ENCODE peak calls at places on chromosomes 6 and 20, in six cellular contexts. U, R, W, X, Q and N are unnamed samples.

GRCh38 chr20:12927489-12927888 is 81.3 kb upstream of the SPTLC3 start:
- DNase-seq in U (no peak), R (no peak), W (no peak), X (no peak), Q (peak), N (no peak)

GRCh38 chr6:45714795-45715507 is 300.7 kb downstream of the CLIC5 start:
- DNase-seq in U (peak), R (peak), W (peak), X (peak), Q (peak), N (peak)

GRCh38 chr20:36777152-36777551 is 3.6 kb upstream of the DSN1 start:
- DNase-seq in U (no peak), R (no peak), W (no peak), X (no peak), Q (no peak), N (no peak)

GRCh38 chr6:124958759-124959354 is 3.4 kb upstream of the RNF217 start:
- DNase-seq in U (no peak), R (no peak), W (no peak), X (no peak), Q (peak), N (no peak)

GRCh38 chr20:8127553-8128255 is 4.4 kb upstream of the PLCB1 start:
- DNase-seq in U (no peak), R (no peak), W (no peak), X (no peak), Q (peak), N (no peak)

GRCh38 chr6:154232013-154232920 is 124.3 kb downstream of the IPCEF1 start:
- DNase-seq in U (no peak), R (no peak), W (no peak), X (peak), Q (peak), N (no peak)

GRCh38 chr20:33622705-33623390 is 39.3 kb upstream of the C20orf144 start:
- DNase-seq in U (no peak), R (no peak), W (no peak), X (no peak), Q (no peak), N (no peak)

GRCh38 chr20:24998121-24998520 is 5.6 kb upstream of the APMAP start:
- DNase-seq in U (no peak), R (no peak), W (no peak), X (no peak), Q (no peak), N (peak)

GRCh38 chr20:45972500-45973183 is 639 bp upstream of the ZNF335 start:
- DNase-seq in U (no peak), R (no peak), W (no peak), X (peak), Q (no peak), N (no peak)

GRCh38 chr20:8094415-8094818 is 37.6 kb upstream of the PLCB1 start:
- DNase-seq in U (no peak), R (no peak), W (peak), X (no peak), Q (peak), N (no peak)

DNA sequence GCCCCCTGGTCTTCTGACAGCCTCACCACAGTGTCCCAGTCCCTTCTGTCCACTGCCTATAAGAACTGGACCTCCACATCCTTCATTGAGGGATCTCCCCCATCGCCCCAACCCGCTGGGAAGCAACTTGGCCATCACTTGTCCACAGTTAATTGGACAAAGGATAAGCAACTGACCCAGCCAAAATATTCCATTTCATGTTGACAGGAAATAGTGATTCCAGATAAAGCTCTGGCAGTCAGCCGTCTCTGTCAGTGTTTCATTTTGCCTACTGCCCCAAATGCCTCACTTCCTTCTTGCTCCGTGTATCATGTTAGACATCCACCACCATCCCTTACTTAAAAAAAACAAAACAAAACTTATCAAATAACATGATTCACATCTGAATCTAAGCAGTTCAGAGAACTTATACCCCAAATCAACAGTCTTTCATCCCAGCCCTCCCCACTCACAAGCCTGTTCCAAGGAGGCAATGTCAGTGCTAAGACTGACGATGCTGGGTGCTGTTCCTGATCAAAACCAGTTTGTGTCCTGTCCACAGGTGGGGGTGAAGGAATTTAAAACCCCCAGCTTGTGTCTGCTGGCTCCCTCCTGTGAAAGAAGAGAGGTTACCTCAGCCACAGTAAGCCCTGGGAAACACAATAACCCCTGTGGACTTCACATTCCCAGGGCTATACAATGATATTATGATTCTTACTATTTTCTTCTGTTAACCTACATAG is 162.5 kb downstream of the WDR27 start:
- DNase-seq in U (no peak), R (no peak), W (no peak), X (no peak), Q (no peak), N (no peak)
- H2AK5ac ChIP-seq in U (no peak), R (no peak), W (no peak), X (no peak), Q (no peak), N (no peak)

GRCh38 chr6:30144821-30145220 is 8.9 kb downstream of the TRIM40 start:
- DNase-seq in U (no peak), R (no peak), W (no peak), X (no peak), Q (no peak), N (no peak)
- H2AK5ac ChIP-seq in U (no peak), R (no peak), W (no peak), X (no peak), Q (no peak), N (no peak)

GRCh38 chr6:53827485-53827884 is 32.7 kb downstream of the LRRC1 start:
- DNase-seq in U (no peak), R (no peak), W (no peak), X (no peak), Q (no peak), N (no peak)
- H2AK5ac ChIP-seq in U (no peak), R (no peak), W (no peak), X (no peak), Q (no peak), N (no peak)

DNA sequence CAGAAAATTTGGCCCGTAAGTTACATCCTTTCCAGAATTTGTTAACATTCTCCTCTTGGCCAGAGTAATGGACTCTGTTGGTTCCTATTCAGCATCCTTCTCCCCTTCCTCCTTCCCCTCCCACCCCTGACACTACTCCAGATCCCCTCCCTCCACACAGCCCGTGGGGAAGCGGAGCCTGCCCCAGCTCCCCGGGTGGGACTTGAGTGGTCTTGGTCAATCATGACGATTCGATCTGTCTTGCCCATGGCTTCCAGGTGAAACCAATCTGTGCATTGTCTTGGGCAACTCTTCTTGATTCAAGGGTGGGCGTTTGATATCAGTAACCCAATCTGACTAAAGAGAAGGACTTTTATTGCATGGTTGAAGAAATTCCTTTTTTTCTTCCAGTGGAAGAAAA is 143.9 kb downstream of the ANKRD60 start:
- DNase-seq in U (no peak), R (no peak), W (no peak), X (no peak), Q (no peak), N (no peak)
- H2AK5ac ChIP-seq in U (no peak), R (no peak), W (no peak), X (no peak), Q (no peak), N (no peak)

GRCh38 chr6:136736281-136736960 is 55.9 kb downstream of the MAP3K5 start:
- DNase-seq in U (no peak), R (no peak), W (no peak), X (no peak), Q (no peak), N (no peak)
- H2AK5ac ChIP-seq in U (no peak), R (no peak), W (no peak), X (no peak), Q (no peak), N (no peak)

GRCh38 chr20:49812463-49813304 is at the start of gene SLC9A8:
- DNase-seq in U (peak), R (peak), W (peak), X (peak), Q (peak), N (peak)
- H2AK5ac ChIP-seq in U (peak), R (peak), W (no peak), X (no peak), Q (peak), N (no peak)

DNA sequence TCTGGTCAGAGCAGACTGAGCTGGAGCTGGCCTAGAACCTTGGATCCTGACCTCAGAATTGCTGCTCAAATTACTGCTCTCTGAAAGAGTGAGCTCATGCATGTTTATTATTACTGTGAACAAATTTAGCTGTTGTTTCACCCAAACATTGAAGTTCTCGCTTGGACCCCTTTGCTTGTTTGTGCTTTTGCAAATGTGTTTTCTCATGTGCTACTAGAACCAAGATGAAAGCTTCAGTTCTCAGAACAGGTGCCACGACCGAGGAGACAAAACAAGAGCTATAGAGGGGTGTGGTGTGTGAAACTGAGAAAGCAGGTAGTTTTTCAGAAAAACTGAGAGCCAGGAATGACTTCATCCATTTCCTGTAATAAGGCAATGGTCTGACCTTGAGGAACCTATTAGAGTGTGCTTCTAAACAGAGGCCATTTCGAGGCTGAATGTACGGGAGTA is 50.0 kb upstream of the ESR1 start:
- DNase-seq in U (no peak), R (no peak), W (no peak), X (no peak), Q (no peak), N (no peak)
- H2AK5ac ChIP-seq in U (no peak), R (no peak), W (no peak), X (no peak), Q (no peak), N (no peak)